ENCODE peak calls at places on chromosomes 13 and 19, in five cellular contexts. One of them, this sample, is unnamed.

GRCh38 chr19:41166888-41167804 is 25.9 kb upstream of the CYP2S1 start:
- DNase-seq in glutamatergic neuron: no peak
- DNase-seq in CD4-positive, alpha-beta T cell: no peak
- DNase-seq in transverse colon: peak
- DNase-seq in foreskin fibroblast: no peak
- DNase-seq in this sample: no peak

GRCh38 chr13:102394158-102395053 is 7.4 kb downstream of the FGF14 start:
- DNase-seq in glutamatergic neuron: peak
- DNase-seq in CD4-positive, alpha-beta T cell: peak
- DNase-seq in transverse colon: peak
- DNase-seq in foreskin fibroblast: peak
- DNase-seq in this sample: peak

GRCh38 chr19:7224995-7225394 is 69.2 kb downstream of the INSR start:
- DNase-seq in CD4-positive, alpha-beta T cell: no peak
- DNase-seq in glutamatergic neuron: no peak
- DNase-seq in transverse colon: no peak
- DNase-seq in foreskin fibroblast: no peak
- DNase-seq in this sample: no peak

GRCh38 chr13:23488442-23488841 is 54.9 kb upstream of the SACS start:
- DNase-seq in glutamatergic neuron: no peak
- DNase-seq in CD4-positive, alpha-beta T cell: no peak
- DNase-seq in transverse colon: no peak
- DNase-seq in foreskin fibroblast: no peak
- DNase-seq in this sample: no peak

GRCh38 chr13:37651891-37652290 is 53.3 kb upstream of the POSTN start:
- DNase-seq in transverse colon: no peak
- DNase-seq in foreskin fibroblast: peak
- DNase-seq in glutamatergic neuron: no peak
- DNase-seq in CD4-positive, alpha-beta T cell: no peak
- DNase-seq in this sample: no peak

GRCh38 chr19:13190781-13191540 is 40.8 kb downstream of the IER2 start:
- DNase-seq in CD4-positive, alpha-beta T cell: no peak
- DNase-seq in foreskin fibroblast: no peak
- DNase-seq in transverse colon: peak
- DNase-seq in glutamatergic neuron: no peak
- DNase-seq in this sample: no peak

GRCh38 chr13:91882918-91883317 is 484.5 kb downstream of the GPC5 start:
- DNase-seq in transverse colon: no peak
- DNase-seq in CD4-positive, alpha-beta T cell: no peak
- DNase-seq in foreskin fibroblast: no peak
- DNase-seq in glutamatergic neuron: no peak
- DNase-seq in this sample: no peak

GRCh38 chr13:21095311-21095710 is 33.9 kb upstream of the LATS2 start:
- DNase-seq in glutamatergic neuron: no peak
- DNase-seq in foreskin fibroblast: no peak
- DNase-seq in transverse colon: no peak
- DNase-seq in CD4-positive, alpha-beta T cell: no peak
- DNase-seq in this sample: no peak

GRCh38 chr13:111517641-111518010 is 197.2 kb downstream of the TEX29 start:
- DNase-seq in glutamatergic neuron: no peak
- DNase-seq in CD4-positive, alpha-beta T cell: no peak
- DNase-seq in foreskin fibroblast: no peak
- DNase-seq in transverse colon: no peak
- DNase-seq in this sample: no peak

GRCh38 chr19:55230780-55231179 is 2.2 kb upstream of the TMEM86B start:
- DNase-seq in glutamatergic neuron: no peak
- DNase-seq in CD4-positive, alpha-beta T cell: no peak
- DNase-seq in transverse colon: no peak
- DNase-seq in foreskin fibroblast: no peak
- DNase-seq in this sample: no peak

GRCh38 chr19:4380254-4380727 is 20.1 kb downstream of the SH3GL1 start:
- DNase-seq in glutamatergic neuron: no peak
- DNase-seq in transverse colon: no peak
- DNase-seq in foreskin fibroblast: no peak
- DNase-seq in CD4-positive, alpha-beta T cell: peak
- DNase-seq in this sample: no peak

GRCh38 chr13:50152655-50153309 is 137.5 kb downstream of the KCNRG start:
- DNase-seq in CD4-positive, alpha-beta T cell: no peak
- DNase-seq in foreskin fibroblast: no peak
- DNase-seq in glutamatergic neuron: no peak
- DNase-seq in transverse colon: no peak
- DNase-seq in this sample: peak

GRCh38 chr19:55368701-55369563 is 1.3 kb downstream of the IL11 start:
- DNase-seq in foreskin fibroblast: peak
- DNase-seq in glutamatergic neuron: peak
- DNase-seq in CD4-positive, alpha-beta T cell: no peak
- DNase-seq in transverse colon: no peak
- DNase-seq in this sample: peak

GRCh38 chr19:52221831-52222375 is 32.1 kb downstream of the PPP2R1A start:
- DNase-seq in CD4-positive, alpha-beta T cell: no peak
- DNase-seq in glutamatergic neuron: no peak
- DNase-seq in transverse colon: no peak
- DNase-seq in foreskin fibroblast: peak
- DNase-seq in this sample: no peak

GRCh38 chr13:79406597-79406908 is 498 bp upstream of the RBM26 start:
- DNase-seq in foreskin fibroblast: no peak
- DNase-seq in transverse colon: no peak
- DNase-seq in CD4-positive, alpha-beta T cell: no peak
- DNase-seq in glutamatergic neuron: no peak
- DNase-seq in this sample: no peak

GRCh38 chr19:46081928-46082727 is 41.3 kb upstream of the IGFL4 start:
- DNase-seq in glutamatergic neuron: no peak
- DNase-seq in CD4-positive, alpha-beta T cell: no peak
- DNase-seq in foreskin fibroblast: no peak
- DNase-seq in transverse colon: no peak
- DNase-seq in this sample: peak

DNA sequence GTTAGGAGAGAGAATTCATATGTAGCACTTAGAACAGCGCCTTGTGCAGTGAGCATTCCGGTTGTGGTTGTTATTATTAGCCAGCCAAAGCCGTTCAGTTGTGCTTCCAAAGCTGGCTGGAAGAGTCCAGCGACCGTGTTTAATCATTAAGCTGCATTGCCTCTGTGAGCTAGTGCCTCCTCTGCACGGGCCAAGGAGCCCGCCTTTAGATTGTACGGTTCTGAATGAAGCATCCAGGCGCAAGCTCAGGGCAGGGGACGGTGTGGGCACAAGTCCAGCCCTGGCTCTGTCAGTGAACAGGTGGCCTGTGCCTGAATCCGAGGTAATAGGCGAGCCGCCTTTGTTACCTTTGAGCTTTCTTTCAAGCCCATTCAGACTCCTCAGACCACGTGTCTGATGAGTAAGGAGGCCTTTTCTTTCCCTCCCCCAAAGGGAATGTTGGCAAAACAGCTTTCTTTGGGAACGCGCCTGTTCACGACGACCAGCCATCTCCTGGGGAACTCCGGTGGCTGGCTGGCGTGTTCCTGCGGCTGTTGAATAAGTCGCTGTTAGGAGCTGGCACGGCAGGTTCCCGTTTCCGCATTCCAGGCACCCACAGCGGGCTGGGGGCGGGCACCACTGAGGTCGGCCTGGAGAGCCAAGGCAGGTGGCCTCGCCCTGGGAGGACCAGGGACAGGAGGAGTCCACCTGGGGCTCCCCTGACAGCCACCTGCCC is 25.1 kb downstream of the SIPA1L3 start:
- DNase-seq in foreskin fibroblast: peak
- DNase-seq in transverse colon: peak
- DNase-seq in glutamatergic neuron: peak
- DNase-seq in CD4-positive, alpha-beta T cell: no peak
- DNase-seq in this sample: peak
- TF ChIP-seq CTCF in foreskin fibroblast: no peak
- TF ChIP-seq CTCF in transverse colon: no peak
- TF ChIP-seq CTCF in glutamatergic neuron: no peak
- TF ChIP-seq CTCF in CD4-positive, alpha-beta T cell: no peak
- TF ChIP-seq CTCF in this sample: no peak

DNA sequence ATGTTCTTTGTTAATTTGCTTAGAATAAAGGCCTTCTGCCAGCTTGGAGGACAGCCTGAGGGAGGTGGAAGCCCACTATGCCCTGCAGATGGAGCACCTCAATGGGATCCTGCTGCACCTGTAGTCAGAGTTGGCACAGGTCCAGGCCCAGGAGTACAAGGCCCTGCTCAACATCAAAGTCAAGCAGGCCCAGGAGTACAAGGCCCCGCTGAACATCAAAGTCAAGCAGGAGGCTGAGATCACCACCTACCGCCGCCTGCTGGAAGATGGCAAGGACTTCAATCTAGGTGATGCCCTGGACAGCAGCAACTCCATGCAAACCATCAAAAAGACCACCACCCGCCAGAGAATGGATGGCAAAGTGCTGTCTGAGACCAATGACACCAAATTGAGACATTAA is 41.7 kb downstream of the ZNF85 start:
- DNase-seq in CD4-positive, alpha-beta T cell: peak
- DNase-seq in foreskin fibroblast: no peak
- DNase-seq in transverse colon: no peak
- DNase-seq in glutamatergic neuron: no peak
- DNase-seq in this sample: no peak
- TF ChIP-seq CTCF in CD4-positive, alpha-beta T cell: no peak
- TF ChIP-seq CTCF in foreskin fibroblast: no peak
- TF ChIP-seq CTCF in transverse colon: no peak
- TF ChIP-seq CTCF in glutamatergic neuron: no peak
- TF ChIP-seq CTCF in this sample: no peak

GRCh38 chr19:31338069-31338767 is 11.0 kb downstream of the TSHZ3 start:
- DNase-seq in foreskin fibroblast: peak
- DNase-seq in glutamatergic neuron: peak
- DNase-seq in CD4-positive, alpha-beta T cell: no peak
- DNase-seq in transverse colon: peak
- DNase-seq in this sample: no peak
- TF ChIP-seq CTCF in foreskin fibroblast: peak
- TF ChIP-seq CTCF in glutamatergic neuron: peak
- TF ChIP-seq CTCF in CD4-positive, alpha-beta T cell: no peak
- TF ChIP-seq CTCF in transverse colon: peak
- TF ChIP-seq CTCF in this sample: no peak

GRCh38 chr13:98871727-98872126 is 106.1 kb downstream of the DOCK9 start:
- DNase-seq in glutamatergic neuron: no peak
- DNase-seq in foreskin fibroblast: no peak
- DNase-seq in transverse colon: no peak
- DNase-seq in CD4-positive, alpha-beta T cell: no peak
- DNase-seq in this sample: no peak

GRCh38 chr13:98873377-98874028 is 104.4 kb downstream of the DOCK9 start:
- DNase-seq in transverse colon: no peak
- DNase-seq in glutamatergic neuron: no peak
- DNase-seq in foreskin fibroblast: no peak
- DNase-seq in CD4-positive, alpha-beta T cell: no peak
- DNase-seq in this sample: no peak

GRCh38 chr13:98868932-98869331 is 108.9 kb downstream of the DOCK9 start:
- DNase-seq in foreskin fibroblast: no peak
- DNase-seq in transverse colon: no peak
- DNase-seq in CD4-positive, alpha-beta T cell: no peak
- DNase-seq in glutamatergic neuron: no peak
- DNase-seq in this sample: no peak

GRCh38 chr13:98866882-98867281 is 111.0 kb downstream of the DOCK9 start:
- DNase-seq in foreskin fibroblast: no peak
- DNase-seq in glutamatergic neuron: no peak
- DNase-seq in transverse colon: no peak
- DNase-seq in CD4-positive, alpha-beta T cell: no peak
- DNase-seq in this sample: no peak

GRCh38 chr13:98869408-98870090 is 108.3 kb downstream of the DOCK9 start:
- DNase-seq in CD4-positive, alpha-beta T cell: no peak
- DNase-seq in transverse colon: no peak
- DNase-seq in glutamatergic neuron: no peak
- DNase-seq in foreskin fibroblast: no peak
- DNase-seq in this sample: peak
- TF ChIP-seq CTCF in CD4-positive, alpha-beta T cell: no peak
- TF ChIP-seq CTCF in transverse colon: no peak
- TF ChIP-seq CTCF in glutamatergic neuron: peak
- TF ChIP-seq CTCF in foreskin fibroblast: no peak
- TF ChIP-seq CTCF in this sample: peak

This sample was measured in GM20000.